ENCODE peak calls at places on chromosomes 12 and 14, in ten cellular contexts. One of them, this sample, is unnamed.

GRCh38 chr14:100062602-100063001 is 2.6 kb upstream of the EVL start:
- DNase-seq in body of pancreas: no peak
- DNase-seq in vagina: no peak
- DNase-seq in transverse colon: no peak
- DNase-seq in A549: no peak
- DNase-seq in GM12891: no peak
- DNase-seq in ovary: no peak
- DNase-seq in IMR-90: no peak
- DNase-seq in Peyer's patch: no peak
- DNase-seq in heart left ventricle: no peak
- DNase-seq in this sample: no peak

GRCh38 chr12:122406701-122407154 is 15.7 kb downstream of the CLIP1 start:
- DNase-seq in body of pancreas: no peak
- DNase-seq in vagina: no peak
- DNase-seq in transverse colon: no peak
- DNase-seq in A549: peak
- DNase-seq in GM12891: no peak
- DNase-seq in ovary: no peak
- DNase-seq in IMR-90: peak
- DNase-seq in Peyer's patch: no peak
- DNase-seq in heart left ventricle: no peak
- DNase-seq in this sample: no peak

GRCh38 chr14:61841145-61841544 is 78.9 kb downstream of the SNAPC1 start:
- DNase-seq in body of pancreas: no peak
- DNase-seq in vagina: no peak
- DNase-seq in transverse colon: no peak
- DNase-seq in A549: no peak
- DNase-seq in GM12891: no peak
- DNase-seq in ovary: no peak
- DNase-seq in IMR-90: no peak
- DNase-seq in Peyer's patch: no peak
- DNase-seq in heart left ventricle: no peak
- DNase-seq in this sample: no peak

GRCh38 chr12:7162691-7163114 is 26.8 kb upstream of the PEX5 start:
- DNase-seq in body of pancreas: peak
- DNase-seq in vagina: no peak
- DNase-seq in transverse colon: peak
- DNase-seq in A549: peak
- DNase-seq in GM12891: no peak
- DNase-seq in ovary: no peak
- DNase-seq in IMR-90: no peak
- DNase-seq in Peyer's patch: no peak
- DNase-seq in heart left ventricle: peak
- DNase-seq in this sample: no peak

GRCh38 chr14:67285876-67286452 is 44.7 kb downstream of the PALS1 start:
- DNase-seq in body of pancreas: no peak
- DNase-seq in vagina: no peak
- DNase-seq in transverse colon: no peak
- DNase-seq in A549: peak
- DNase-seq in GM12891: no peak
- DNase-seq in ovary: no peak
- DNase-seq in IMR-90: peak
- DNase-seq in Peyer's patch: no peak
- DNase-seq in heart left ventricle: no peak
- DNase-seq in this sample: peak

GRCh38 chr12:62700091-62700490 is 233.5 kb downstream of the MON2 start:
- DNase-seq in body of pancreas: no peak
- DNase-seq in vagina: no peak
- DNase-seq in transverse colon: no peak
- DNase-seq in A549: no peak
- DNase-seq in GM12891: no peak
- DNase-seq in ovary: no peak
- DNase-seq in IMR-90: peak
- DNase-seq in Peyer's patch: no peak
- DNase-seq in heart left ventricle: no peak
- DNase-seq in this sample: no peak

GRCh38 chr12:59093090-59093489 is 172.8 kb upstream of the LRIG3 start:
- DNase-seq in body of pancreas: no peak
- DNase-seq in vagina: no peak
- DNase-seq in transverse colon: no peak
- DNase-seq in A549: no peak
- DNase-seq in GM12891: no peak
- DNase-seq in ovary: no peak
- DNase-seq in IMR-90: peak
- DNase-seq in Peyer's patch: no peak
- DNase-seq in heart left ventricle: no peak
- DNase-seq in this sample: no peak

GRCh38 chr14:38210168-38210567 is 2.5 kb downstream of the SSTR1 start:
- DNase-seq in body of pancreas: no peak
- DNase-seq in vagina: no peak
- DNase-seq in transverse colon: no peak
- DNase-seq in A549: peak
- DNase-seq in GM12891: no peak
- DNase-seq in ovary: no peak
- DNase-seq in IMR-90: peak
- DNase-seq in Peyer's patch: no peak
- DNase-seq in heart left ventricle: no peak
- DNase-seq in this sample: no peak

GRCh38 chr12:95715177-95715576 is 75.4 kb downstream of the NTN4 start:
- DNase-seq in body of pancreas: no peak
- DNase-seq in vagina: no peak
- DNase-seq in transverse colon: no peak
- DNase-seq in A549: no peak
- DNase-seq in GM12891: no peak
- DNase-seq in ovary: no peak
- DNase-seq in IMR-90: no peak
- DNase-seq in Peyer's patch: no peak
- DNase-seq in heart left ventricle: no peak
- DNase-seq in this sample: no peak

GRCh38 chr12:95705143-95705542 is 85.4 kb downstream of the NTN4 start:
- DNase-seq in body of pancreas: no peak
- DNase-seq in vagina: no peak
- DNase-seq in transverse colon: no peak
- DNase-seq in A549: no peak
- DNase-seq in GM12891: no peak
- DNase-seq in ovary: no peak
- DNase-seq in IMR-90: no peak
- DNase-seq in Peyer's patch: no peak
- DNase-seq in heart left ventricle: no peak
- DNase-seq in this sample: no peak

GRCh38 chr12:95712269-95712668 is 78.3 kb downstream of the NTN4 start:
- DNase-seq in body of pancreas: no peak
- DNase-seq in vagina: no peak
- DNase-seq in transverse colon: no peak
- DNase-seq in A549: no peak
- DNase-seq in GM12891: no peak
- DNase-seq in ovary: no peak
- DNase-seq in IMR-90: no peak
- DNase-seq in Peyer's patch: no peak
- DNase-seq in heart left ventricle: no peak
- DNase-seq in this sample: no peak

GRCh38 chr12:95709152-95709551 is 81.4 kb downstream of the NTN4 start:
- DNase-seq in body of pancreas: no peak
- DNase-seq in vagina: no peak
- DNase-seq in transverse colon: no peak
- DNase-seq in A549: no peak
- DNase-seq in GM12891: no peak
- DNase-seq in ovary: no peak
- DNase-seq in IMR-90: no peak
- DNase-seq in Peyer's patch: no peak
- DNase-seq in heart left ventricle: no peak
- DNase-seq in this sample: no peak

DNA sequence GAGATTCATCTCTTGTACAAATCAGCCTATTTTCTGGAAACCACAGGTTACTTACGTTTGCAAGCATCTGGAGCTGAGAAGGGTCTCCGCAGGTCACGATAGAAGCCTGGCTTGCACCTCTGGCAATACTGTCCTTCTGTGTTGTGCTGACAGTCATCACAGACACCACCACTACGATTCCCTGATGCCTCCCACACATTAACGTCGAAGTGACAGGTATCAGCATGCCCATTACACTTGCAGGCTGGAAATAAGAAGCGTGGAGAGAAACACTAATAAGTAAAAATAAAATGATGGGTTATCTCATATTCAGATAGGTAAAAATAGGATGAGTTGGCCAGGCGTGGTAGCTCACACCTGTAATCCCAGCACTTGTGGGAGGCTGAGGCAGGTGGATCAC is 80.2 kb downstream of the NTN4 start:
- DNase-seq in body of pancreas: no peak
- DNase-seq in vagina: no peak
- DNase-seq in transverse colon: no peak
- DNase-seq in A549: no peak
- DNase-seq in GM12891: no peak
- DNase-seq in ovary: no peak
- DNase-seq in IMR-90: no peak
- DNase-seq in Peyer's patch: no peak
- DNase-seq in heart left ventricle: no peak
- DNase-seq in this sample: no peak
- TF ChIP-seq POLR2A in body of pancreas: no peak
- TF ChIP-seq POLR2A in vagina: no peak
- TF ChIP-seq POLR2A in transverse colon: no peak
- TF ChIP-seq POLR2A in A549: no peak
- TF ChIP-seq POLR2A in GM12891: no peak
- TF ChIP-seq POLR2A in ovary: no peak
- TF ChIP-seq POLR2A in IMR-90: no peak
- TF ChIP-seq POLR2A in Peyer's patch: no peak
- TF ChIP-seq POLR2A in heart left ventricle: no peak
- TF ChIP-seq POLR2A in this sample: no peak

GRCh38 chr12:68611094-68611818 is 557 bp downstream of the RAP1B start:
- DNase-seq in body of pancreas: peak
- DNase-seq in vagina: peak
- DNase-seq in transverse colon: peak
- DNase-seq in A549: peak
- DNase-seq in GM12891: peak
- DNase-seq in ovary: peak
- DNase-seq in IMR-90: peak
- DNase-seq in Peyer's patch: peak
- DNase-seq in heart left ventricle: peak
- DNase-seq in this sample: peak

GRCh38 chr12:68609955-68610434 is 704 bp upstream of the RAP1B start:
- DNase-seq in body of pancreas: peak
- DNase-seq in vagina: no peak
- DNase-seq in transverse colon: no peak
- DNase-seq in A549: peak
- DNase-seq in GM12891: no peak
- DNase-seq in ovary: peak
- DNase-seq in IMR-90: peak
- DNase-seq in Peyer's patch: no peak
- DNase-seq in heart left ventricle: no peak
- DNase-seq in this sample: no peak

GRCh38 chr12:68612245-68612644 is 1.5 kb downstream of the RAP1B start:
- DNase-seq in body of pancreas: no peak
- DNase-seq in vagina: no peak
- DNase-seq in transverse colon: no peak
- DNase-seq in A549: no peak
- DNase-seq in GM12891: no peak
- DNase-seq in ovary: no peak
- DNase-seq in IMR-90: peak
- DNase-seq in Peyer's patch: no peak
- DNase-seq in heart left ventricle: no peak
- DNase-seq in this sample: peak

GRCh38 chr12:68612675-68613074 is 2.0 kb downstream of the RAP1B start:
- DNase-seq in body of pancreas: no peak
- DNase-seq in vagina: no peak
- DNase-seq in transverse colon: no peak
- DNase-seq in A549: no peak
- DNase-seq in GM12891: no peak
- DNase-seq in ovary: no peak
- DNase-seq in IMR-90: no peak
- DNase-seq in Peyer's patch: no peak
- DNase-seq in heart left ventricle: no peak
- DNase-seq in this sample: no peak

GRCh38 chr12:68610435-68611093 is at the start of gene RAP1B:
- DNase-seq in body of pancreas: peak
- DNase-seq in vagina: peak
- DNase-seq in transverse colon: peak
- DNase-seq in A549: peak
- DNase-seq in GM12891: peak
- DNase-seq in ovary: peak
- DNase-seq in IMR-90: peak
- DNase-seq in Peyer's patch: peak
- DNase-seq in heart left ventricle: peak
- DNase-seq in this sample: peak
- TF ChIP-seq POLR2A in body of pancreas: peak
- TF ChIP-seq POLR2A in vagina: no peak
- TF ChIP-seq POLR2A in transverse colon: peak
- TF ChIP-seq POLR2A in A549: peak
- TF ChIP-seq POLR2A in GM12891: peak
- TF ChIP-seq POLR2A in ovary: peak
- TF ChIP-seq POLR2A in IMR-90: peak
- TF ChIP-seq POLR2A in Peyer's patch: peak
- TF ChIP-seq POLR2A in heart left ventricle: peak
- TF ChIP-seq POLR2A in this sample: peak

GRCh38 chr14:79708991-79709390 is 502.3 kb downstream of the DIO2 start:
- DNase-seq in body of pancreas: no peak
- DNase-seq in vagina: no peak
- DNase-seq in transverse colon: no peak
- DNase-seq in A549: peak
- DNase-seq in GM12891: no peak
- DNase-seq in ovary: no peak
- DNase-seq in IMR-90: peak
- DNase-seq in Peyer's patch: no peak
- DNase-seq in heart left ventricle: no peak
- DNase-seq in this sample: no peak

GRCh38 chr14:79708426-79708825 is 502.9 kb downstream of the DIO2 start:
- DNase-seq in body of pancreas: no peak
- DNase-seq in vagina: no peak
- DNase-seq in transverse colon: no peak
- DNase-seq in A549: no peak
- DNase-seq in GM12891: no peak
- DNase-seq in ovary: no peak
- DNase-seq in IMR-90: no peak
- DNase-seq in Peyer's patch: no peak
- DNase-seq in heart left ventricle: no peak
- DNase-seq in this sample: no peak

DNA sequence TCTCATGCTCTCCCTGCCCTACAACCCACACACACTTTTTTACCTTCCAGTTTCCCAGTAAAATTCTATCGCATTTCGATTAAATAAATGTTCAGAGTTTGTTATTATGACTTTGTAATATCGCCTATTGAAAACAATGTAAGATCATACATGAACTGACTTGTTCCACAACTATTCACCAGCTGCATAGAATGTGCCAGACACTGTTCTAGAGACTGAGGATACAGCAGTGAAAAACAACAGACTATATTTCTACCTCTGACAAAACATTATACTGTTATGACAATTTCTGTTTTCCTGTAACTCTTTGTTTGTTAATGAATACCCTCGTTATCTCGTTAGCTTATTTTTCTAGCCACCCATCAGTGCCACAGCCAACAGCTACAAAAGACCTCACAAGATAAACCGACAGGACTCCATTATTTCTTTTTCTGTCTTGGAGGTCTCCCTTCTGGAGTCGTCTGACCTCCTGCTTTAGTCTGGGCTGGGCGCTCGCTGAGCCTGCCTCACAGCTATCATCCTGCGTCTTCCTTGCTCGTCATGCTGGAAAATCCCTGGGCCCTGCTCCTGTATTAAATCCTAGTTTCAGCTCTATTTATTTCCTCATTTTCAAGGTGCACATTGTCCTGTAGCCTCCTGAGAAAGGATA is 498.9 kb downstream of the DIO2 start:
- DNase-seq in body of pancreas: no peak
- DNase-seq in vagina: no peak
- DNase-seq in transverse colon: no peak
- DNase-seq in A549: no peak
- DNase-seq in GM12891: no peak
- DNase-seq in ovary: no peak
- DNase-seq in IMR-90: no peak
- DNase-seq in Peyer's patch: no peak
- DNase-seq in heart left ventricle: no peak
- DNase-seq in this sample: no peak
- TF ChIP-seq POLR2A in body of pancreas: no peak
- TF ChIP-seq POLR2A in vagina: no peak
- TF ChIP-seq POLR2A in transverse colon: no peak
- TF ChIP-seq POLR2A in A549: no peak
- TF ChIP-seq POLR2A in GM12891: no peak
- TF ChIP-seq POLR2A in ovary: no peak
- TF ChIP-seq POLR2A in IMR-90: no peak
- TF ChIP-seq POLR2A in Peyer's patch: no peak
- TF ChIP-seq POLR2A in heart left ventricle: no peak
- TF ChIP-seq POLR2A in this sample: no peak

GRCh38 chr12:56224102-56224701 is at the start of gene NABP2:
- DNase-seq in body of pancreas: peak
- DNase-seq in vagina: peak
- DNase-seq in transverse colon: peak
- DNase-seq in A549: peak
- DNase-seq in GM12891: peak
- DNase-seq in ovary: peak
- DNase-seq in IMR-90: peak
- DNase-seq in Peyer's patch: peak
- DNase-seq in heart left ventricle: peak
- DNase-seq in this sample: peak
- TF ChIP-seq POLR2A in body of pancreas: peak
- TF ChIP-seq POLR2A in vagina: no peak
- TF ChIP-seq POLR2A in transverse colon: peak
- TF ChIP-seq POLR2A in A549: peak
- TF ChIP-seq POLR2A in GM12891: peak
- TF ChIP-seq POLR2A in ovary: peak
- TF ChIP-seq POLR2A in IMR-90: no peak
- TF ChIP-seq POLR2A in Peyer's patch: no peak
- TF ChIP-seq POLR2A in heart left ventricle: peak
- TF ChIP-seq POLR2A in this sample: no peak